ENCODE peak calls at places on chromosomes 7 and 10, in six cellular contexts. Q, N, I, E, R and C are unnamed samples.

GRCh38 chr7:26857534-26858228 is 6.7 kb downstream of the SKAP2 start:
- DNase-seq in Q (no peak), N (no peak), I (peak), E (peak), R (no peak), C (no peak)

GRCh38 chr10:123398180-123398591 is 244.0 kb downstream of the BUB3 start:
- DNase-seq in Q (no peak), N (no peak), I (no peak), E (no peak), R (no peak), C (no peak)

GRCh38 chr7:12389089-12389700 is 14.5 kb downstream of the VWDE start:
- DNase-seq in Q (peak), N (no peak), I (no peak), E (no peak), R (no peak), C (no peak)

GRCh38 chr10:109895095-109895818 is 28.1 kb downstream of the XPNPEP1 start:
- DNase-seq in Q (peak), N (peak), I (no peak), E (no peak), R (peak), C (no peak)

GRCh38 chr7:29987083-29987482 is 2.5 kb downstream of the SCRN1 start:
- DNase-seq in Q (peak), N (no peak), I (no peak), E (no peak), R (no peak), C (no peak)

GRCh38 chr7:157267956-157268355 is 68.8 kb upstream of the DNAJB6 start:
- DNase-seq in Q (no peak), N (no peak), I (no peak), E (no peak), R (no peak), C (no peak)

GRCh38 chr7:110204527-110204926 is 886.4 kb upstream of the LRRN3 start:
- DNase-seq in Q (no peak), N (no peak), I (no peak), E (no peak), R (no peak), C (no peak)

GRCh38 chr10:42753126-42753506 is 29.5 kb upstream of the BMS1 start:
- DNase-seq in Q (peak), N (no peak), I (peak), E (peak), R (peak), C (peak)

GRCh38 chr10:14879801-14880193 is 1.1 kb downstream of the SUV39H2 start:
- DNase-seq in Q (no peak), N (no peak), I (no peak), E (no peak), R (no peak), C (no peak)

GRCh38 chr10:14879055-14879800 is 562 bp downstream of the SUV39H2 start:
- DNase-seq in Q (peak), N (no peak), I (no peak), E (peak), R (peak), C (no peak)

GRCh38 chr10:14878266-14879054 is at the start of gene SUV39H2:
- DNase-seq in Q (peak), N (peak), I (peak), E (peak), R (peak), C (peak)

GRCh38 chr10:14876764-14877163 is 1.9 kb upstream of the SUV39H2 start:
- DNase-seq in Q (no peak), N (no peak), I (no peak), E (no peak), R (no peak), C (no peak)

GRCh38 chr10:14880201-14880600 is 1.5 kb downstream of the SUV39H2 start:
- DNase-seq in Q (no peak), N (no peak), I (no peak), E (no peak), R (no peak), C (no peak)
- H3K27ac ChIP-seq in Q (no peak), N (no peak), I (no peak), E (no peak), R (no peak), C (no peak)

GRCh38 chr10:1360011-1360580 is 303.9 kb downstream of the WDR37 start:
- DNase-seq in Q (no peak), N (no peak), I (no peak), E (no peak), R (no peak), C (no peak)
- H3K27ac ChIP-seq in Q (no peak), N (no peak), I (no peak), E (no peak), R (no peak), C (no peak)

DNA sequence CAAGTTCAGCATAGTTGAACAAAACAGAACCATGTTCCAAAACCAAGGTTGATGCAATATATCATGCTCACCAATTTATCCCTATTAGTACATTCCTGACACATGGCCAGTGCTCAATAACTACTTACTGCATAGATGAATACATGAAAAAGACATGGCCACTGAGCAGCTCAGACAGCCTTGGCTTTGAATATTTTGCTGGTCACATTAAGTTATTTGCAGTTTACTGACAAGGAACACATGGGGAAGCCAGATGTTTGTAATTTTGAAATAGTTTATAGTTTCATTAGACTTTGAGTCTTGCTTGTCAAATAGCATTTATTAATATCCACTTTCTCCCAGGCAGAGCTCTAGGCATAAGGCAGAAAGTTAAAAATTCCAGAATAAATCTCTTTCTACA is 91.1 kb downstream of the PCGF5 start:
- DNase-seq in Q (no peak), N (no peak), I (no peak), E (no peak), R (no peak), C (no peak)
- H3K27ac ChIP-seq in Q (no peak), N (no peak), I (no peak), E (no peak), R (no peak), C (no peak)

GRCh38 chr10:689433-690226 is at the start of gene DIP2C:
- DNase-seq in Q (peak), N (peak), I (peak), E (peak), R (peak), C (no peak)

GRCh38 chr10:690227-691161 is 1.0 kb upstream of the DIP2C start:
- DNase-seq in Q (no peak), N (no peak), I (no peak), E (no peak), R (no peak), C (no peak)

GRCh38 chr10:688287-688620 is 1.2 kb downstream of the DIP2C start:
- DNase-seq in Q (peak), N (no peak), I (no peak), E (no peak), R (no peak), C (no peak)

GRCh38 chr10:687583-688286 is 1.7 kb downstream of the DIP2C start:
- DNase-seq in Q (no peak), N (peak), I (no peak), E (no peak), R (no peak), C (no peak)

DNA sequence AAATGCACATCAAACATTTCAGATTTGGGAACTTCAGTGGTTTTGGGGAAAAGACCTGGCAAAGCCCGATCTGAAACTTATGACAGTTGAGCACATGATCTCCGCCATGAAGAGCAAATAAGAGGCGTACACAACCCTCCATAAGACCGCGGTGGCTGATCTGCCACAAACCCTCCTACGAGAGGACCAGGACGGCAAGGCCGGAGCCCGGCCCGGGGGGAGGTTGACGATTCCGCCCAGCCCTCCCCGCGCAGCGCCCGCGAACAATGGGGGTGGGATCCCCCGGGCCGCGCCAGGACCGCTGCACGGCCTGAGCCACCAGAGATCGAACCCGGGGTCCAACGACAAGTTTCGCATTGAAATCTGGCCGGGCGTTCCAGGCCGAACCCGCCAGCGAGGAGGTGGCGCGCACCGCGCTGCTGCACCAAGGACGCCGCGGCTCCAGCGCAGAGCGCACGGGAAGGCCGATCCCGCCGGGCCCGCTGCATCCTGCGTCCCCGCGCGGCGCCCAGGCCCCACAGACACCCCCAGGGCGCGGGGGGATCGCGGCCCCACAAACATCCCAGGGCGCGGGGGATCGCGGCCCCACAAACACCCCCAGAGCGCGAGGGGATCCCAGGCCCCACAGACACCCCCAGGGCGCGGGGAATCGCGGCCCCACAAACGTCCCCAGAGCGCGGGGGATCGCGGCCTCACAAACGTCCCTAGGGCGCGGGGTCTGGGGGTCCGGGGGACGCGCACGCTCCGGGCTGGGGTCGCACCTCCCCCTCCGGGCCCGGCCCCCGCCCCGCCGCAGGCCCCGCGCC is 644 bp downstream of the DIP2C start:
- DNase-seq in Q (peak), N (peak), I (no peak), E (no peak), R (peak), C (no peak)
- H3K27ac ChIP-seq in Q (peak), N (peak), I (peak), E (peak), R (peak), C (no peak)

GRCh38 chr10:34022195-34022594 is 687.7 kb upstream of the NRP1 start:
- DNase-seq in Q (no peak), N (no peak), I (no peak), E (no peak), R (no peak), C (no peak)
- H3K27ac ChIP-seq in Q (no peak), N (no peak), I (no peak), E (no peak), R (no peak), C (no peak)

GRCh38 chr10:95391570-95392249 is 100.9 kb upstream of the PDLIM1 start:
- DNase-seq in Q (peak), N (no peak), I (no peak), E (no peak), R (no peak), C (no peak)

GRCh38 chr10:95392711-95393164 is 101.9 kb upstream of the PDLIM1 start:
- DNase-seq in Q (no peak), N (no peak), I (no peak), E (no peak), R (no peak), C (no peak)

GRCh38 chr10:95392250-95392584 is 101.4 kb upstream of the PDLIM1 start:
- DNase-seq in Q (no peak), N (no peak), I (no peak), E (no peak), R (no peak), C (no peak)

GRCh38 chr10:95389982-95390381 is 99.2 kb upstream of the PDLIM1 start:
- DNase-seq in Q (no peak), N (no peak), I (no peak), E (no peak), R (no peak), C (no peak)

DNA sequence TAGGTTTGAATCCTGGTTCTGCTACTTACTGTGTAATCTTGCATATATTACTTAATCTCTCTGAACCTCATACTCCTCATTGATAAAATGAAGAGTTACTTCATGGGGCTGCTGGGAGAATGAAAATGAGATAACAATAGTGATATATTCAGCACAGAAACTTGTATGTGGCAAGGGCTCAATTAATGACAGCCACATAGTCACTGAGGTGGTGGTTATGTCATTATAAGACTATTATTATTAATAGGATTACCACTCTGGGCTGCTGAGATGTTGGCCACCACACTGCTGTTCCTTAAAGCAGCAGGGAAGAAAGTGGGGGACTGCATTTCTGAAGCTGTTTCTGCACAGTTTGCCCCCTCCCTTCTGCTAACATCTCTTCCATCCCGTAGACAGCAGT is 100.4 kb upstream of the PDLIM1 start:
- DNase-seq in Q (no peak), N (no peak), I (no peak), E (no peak), R (no peak), C (no peak)
- H3K27ac ChIP-seq in Q (no peak), N (peak), I (no peak), E (no peak), R (peak), C (no peak)

GRCh38 chr10:6135039-6135438 is 46.2 kb downstream of the RBM17 start:
- DNase-seq in Q (no peak), N (no peak), I (no peak), E (no peak), R (no peak), C (no peak)

GRCh38 chr10:6134099-6134880 is 45.5 kb downstream of the RBM17 start:
- DNase-seq in Q (no peak), N (no peak), I (no peak), E (no peak), R (no peak), C (no peak)

GRCh38 chr10:6133331-6134098 is 44.7 kb downstream of the RBM17 start:
- DNase-seq in Q (no peak), N (no peak), I (no peak), E (no peak), R (no peak), C (no peak)

GRCh38 chr10:6136215-6137201 is 47.7 kb downstream of the RBM17 start:
- DNase-seq in Q (peak), N (no peak), I (no peak), E (no peak), R (no peak), C (no peak)

DNA sequence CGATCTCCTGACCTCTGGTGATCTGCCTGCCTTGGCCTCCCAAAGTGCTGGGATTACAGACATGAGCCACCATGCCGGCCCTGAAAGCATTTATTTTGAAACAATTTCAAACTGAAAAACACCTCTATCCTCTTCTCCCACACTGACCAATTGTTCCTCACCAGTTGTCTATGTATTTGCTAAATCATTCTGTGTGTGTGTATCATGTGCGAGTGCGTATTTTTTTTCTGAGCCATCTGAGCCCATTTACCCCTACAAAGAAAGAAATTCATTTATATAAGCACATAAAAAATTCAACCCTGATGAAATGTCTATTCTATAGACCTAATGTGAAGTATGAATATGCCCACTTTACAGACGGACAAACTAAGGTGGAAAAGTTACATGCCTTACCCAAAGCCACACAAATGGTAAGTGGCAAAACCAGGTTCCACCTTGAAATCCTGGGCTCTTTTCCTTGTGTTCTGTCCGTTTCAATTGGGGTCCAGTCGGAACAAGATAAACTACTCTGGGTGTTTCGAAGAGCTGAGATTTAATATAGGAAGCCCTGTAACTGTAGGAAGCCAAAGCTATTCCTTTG is 46.8 kb downstream of the RBM17 start:
- DNase-seq in Q (no peak), N (no peak), I (no peak), E (no peak), R (no peak), C (no peak)
- H3K27ac ChIP-seq in Q (no peak), N (no peak), I (no peak), E (no peak), R (no peak), C (no peak)

DNA sequence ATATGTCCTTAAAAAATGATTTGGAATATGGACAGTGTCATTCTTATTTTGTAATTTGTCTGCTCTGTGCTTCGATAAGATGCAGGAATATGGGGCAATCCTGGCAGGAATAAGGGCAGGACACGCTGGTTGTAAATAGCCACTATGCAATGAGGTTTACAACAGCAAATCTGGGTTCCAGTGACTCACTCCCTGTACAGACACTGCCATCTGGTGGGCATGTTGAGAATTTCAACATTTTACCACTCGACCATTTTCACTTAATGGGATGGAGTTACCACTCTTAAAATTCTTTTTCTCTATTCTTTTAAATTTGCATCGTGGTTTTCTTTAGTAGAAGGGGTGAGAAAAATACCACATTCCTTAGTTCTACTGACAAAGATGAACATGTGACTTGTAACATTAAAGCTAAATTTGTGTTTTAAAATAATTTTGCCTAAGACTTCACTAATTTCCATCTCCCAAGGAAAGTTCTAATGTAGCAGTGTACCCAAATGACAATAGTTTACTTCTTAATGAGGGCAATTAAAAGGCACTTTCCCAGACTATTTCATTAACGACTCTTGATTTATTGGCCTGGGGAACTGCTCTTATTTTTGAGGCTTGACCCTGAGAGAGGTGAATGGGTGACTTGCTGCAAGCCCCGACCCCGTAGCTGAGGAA is 173.5 kb upstream of the IMMP2L start:
- DNase-seq in Q (peak), N (no peak), I (no peak), E (no peak), R (no peak), C (peak)
- H3K27ac ChIP-seq in Q (no peak), N (no peak), I (no peak), E (no peak), R (peak), C (no peak)